ENCODE peak calls at places on chromosomes 3 and 15, in six cellular contexts. C, Z, J, B, U and Q are unnamed samples. For H3K4me1, the result is how much of the 10 kb centered on the place peaks cover.

GRCh38 chr15:98513428-98513991 is 134.8 kb upstream of the IGF1R start:
- DNase-seq in C (no peak), Z (no peak), J (no peak), B (no peak), U (no peak), Q (no peak)

GRCh38 chr3:195907730-195908438 is 467 bp downstream of the TNK2 start:
- DNase-seq in C (peak), Z (peak), J (peak), B (peak), U (no peak), Q (peak)

GRCh38 chr3:119301001-119301400 is 6.8 kb downstream of the ARHGAP31 start:
- DNase-seq in C (no peak), Z (peak), J (no peak), B (no peak), U (no peak), Q (no peak)

GRCh38 chr3:112767777-112768176 is 78.9 kb downstream of the CD200R1L start:
- DNase-seq in C (no peak), Z (no peak), J (no peak), B (no peak), U (no peak), Q (no peak)

GRCh38 chr3:126521122-126521891 is 2.6 kb upstream of the CHST13 start:
- DNase-seq in C (no peak), Z (no peak), J (no peak), B (no peak), U (peak), Q (no peak)

GRCh38 chr15:66772604-66772966 is 70.5 kb downstream of the SMAD6 start:
- DNase-seq in C (no peak), Z (no peak), J (no peak), B (no peak), U (no peak), Q (no peak)

GRCh38 chr3:119529883-119530282 is 29.5 kb downstream of the CD80 start:
- DNase-seq in C (no peak), Z (no peak), J (no peak), B (no peak), U (no peak), Q (no peak)

GRCh38 chr3:146468234-146468931 is 978 bp downstream of the PLSCR2 start:
- DNase-seq in C (peak), Z (peak), J (no peak), B (no peak), U (no peak), Q (no peak)

GRCh38 chr15:40338921-40339620 is 1.7 kb downstream of the CCDC9B start:
- DNase-seq in C (no peak), Z (peak), J (no peak), B (no peak), U (peak), Q (peak)

GRCh38 chr15:101120961-101121360 is 130.9 kb downstream of the CHSY1 start:
- DNase-seq in C (no peak), Z (no peak), J (no peak), B (no peak), U (no peak), Q (no peak)

GRCh38 chr3:104323226-104323625 is 1043.5 kb upstream of the ALCAM start:
- DNase-seq in C (no peak), Z (no peak), J (no peak), B (no peak), U (no peak), Q (no peak)

DNA sequence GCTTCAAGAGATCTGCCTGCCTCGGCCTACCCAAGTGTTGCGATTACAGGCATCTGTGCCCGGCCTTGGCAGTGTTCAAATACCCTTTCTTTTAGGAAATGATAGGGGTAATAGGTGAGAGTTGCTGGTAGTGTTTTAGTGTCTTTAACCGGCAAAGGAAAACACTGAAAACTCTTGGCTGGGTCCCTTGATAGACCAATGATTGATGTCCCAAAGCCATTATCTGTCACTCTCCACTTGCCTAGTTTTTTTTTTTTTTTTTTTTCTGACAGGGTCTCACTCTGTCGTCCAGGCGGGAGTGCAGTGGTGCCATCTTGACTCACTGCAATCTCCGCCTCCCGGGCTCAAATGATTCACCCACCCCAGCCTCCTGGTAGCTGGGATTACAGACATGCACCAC is 19.7 kb downstream of the EBLN2 start:
- DNase-seq in C (no peak), Z (no peak), J (no peak), B (no peak), U (no peak), Q (no peak)
- TF ChIP-seq CTCF in C (no peak), Z (no peak), J (no peak), B (no peak), U (no peak), Q (no peak)

DNA sequence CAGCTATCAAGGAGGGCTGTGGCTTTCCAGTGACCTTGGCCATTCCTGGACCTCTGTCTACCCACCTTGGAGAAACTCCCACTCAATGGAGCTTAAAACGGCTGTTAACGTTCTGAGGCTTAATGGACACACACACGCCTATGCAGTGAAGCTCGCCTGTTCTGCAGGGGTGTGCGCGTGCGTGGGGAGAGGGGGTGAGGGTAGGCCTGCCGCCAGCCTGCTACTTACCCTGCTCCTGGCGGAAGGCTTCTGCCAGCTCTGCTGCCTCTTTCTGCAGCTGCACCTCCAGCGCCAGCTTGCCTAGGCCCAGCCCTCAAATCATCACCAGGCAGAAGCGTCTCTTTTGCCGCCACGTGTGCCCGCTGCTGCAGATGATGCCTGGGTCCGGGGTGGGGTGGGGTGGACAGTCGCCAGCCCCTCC is 23.2 kb upstream of the PARL start:
- DNase-seq in C (no peak), Z (no peak), J (no peak), B (no peak), U (no peak), Q (no peak)
- H3K4me1 ChIP-seq in C (under half), Z (under half), J (under half), B (under half), U (under half), Q (under half)

GRCh38 chr3:143119009-143119914 is at the start of gene CHST2:
- DNase-seq in C (no peak), Z (peak), J (peak), B (peak), U (peak), Q (peak)

GRCh38 chr3:143122089-143122430 is 2.5 kb downstream of the CHST2 start:
- DNase-seq in C (no peak), Z (no peak), J (no peak), B (no peak), U (peak), Q (no peak)

GRCh38 chr3:143119974-143120715 is 574 bp downstream of the CHST2 start:
- DNase-seq in C (no peak), Z (no peak), J (peak), B (peak), U (peak), Q (no peak)

GRCh38 chr3:143121240-143122088 is 1.9 kb downstream of the CHST2 start:
- DNase-seq in C (no peak), Z (peak), J (no peak), B (peak), U (peak), Q (no peak)

GRCh38 chr3:143120716-143121239 is 1.2 kb downstream of the CHST2 start:
- DNase-seq in C (no peak), Z (peak), J (peak), B (no peak), U (peak), Q (no peak)
- TF ChIP-seq CTCF in C (no peak), Z (no peak), J (no peak), B (no peak), U (no peak), Q (no peak)

GRCh38 chr15:44722011-44722410 is 10.7 kb downstream of the B2M start:
- DNase-seq in C (no peak), Z (no peak), J (no peak), B (no peak), U (no peak), Q (no peak)
- H3K4me1 ChIP-seq in C (under half), Z (under half), J (under half), B (half or more), U (under half), Q (under half)

GRCh38 chr3:142225885-142226215 is 465 bp upstream of the GK5 start:
- DNase-seq in C (no peak), Z (no peak), J (no peak), B (no peak), U (no peak), Q (no peak)

GRCh38 chr3:142232340-142232739 is 7.0 kb upstream of the GK5 start:
- DNase-seq in C (no peak), Z (no peak), J (no peak), B (no peak), U (no peak), Q (no peak)

GRCh38 chr3:142224482-142225072 is 808 bp downstream of the GK5 start:
- DNase-seq in C (no peak), Z (no peak), J (no peak), B (no peak), U (no peak), Q (no peak)

GRCh38 chr3:142226474-142226873 is 1.1 kb upstream of the GK5 start:
- DNase-seq in C (no peak), Z (no peak), J (no peak), B (no peak), U (no peak), Q (no peak)

DNA sequence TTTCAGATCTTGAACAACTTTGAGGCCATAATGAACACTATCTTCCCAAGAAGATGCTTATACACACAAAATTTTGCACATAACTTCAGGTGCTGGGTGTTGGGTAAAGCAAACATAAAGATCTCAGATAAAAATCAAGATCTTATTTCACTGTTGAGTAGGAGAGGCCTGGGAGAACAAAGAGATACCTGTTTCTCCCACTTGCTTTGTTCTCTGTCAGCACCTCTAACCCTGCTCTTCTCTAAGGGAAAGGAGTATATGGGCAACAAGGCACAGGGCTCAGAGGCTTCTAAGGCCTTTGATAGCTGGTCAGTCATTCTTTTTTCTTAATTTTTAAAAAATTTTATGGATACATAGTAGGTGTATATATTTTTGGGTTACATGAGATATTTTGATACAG is 3.6 kb upstream of the GK5 start:
- DNase-seq in C (no peak), Z (no peak), J (no peak), B (no peak), U (no peak), Q (no peak)
- TF ChIP-seq CTCF in C (no peak), Z (no peak), J (no peak), B (no peak), U (no peak), Q (no peak)

GRCh38 chr3:30638685-30639412 is 32.4 kb downstream of the TGFBR2 start:
- DNase-seq in C (no peak), Z (no peak), J (no peak), B (peak), U (peak), Q (no peak)
- H3K4me1 ChIP-seq in C (under half), Z (under half), J (under half), B (half or more), U (half or more), Q (half or more)